ENCODE peak calls at places on chromosomes 3 and 15, in eight cellular contexts. H, K, M, V, B, U, S and C are unnamed samples.

GRCh38 chr3:134332344-134332743 is 41.9 kb downstream of the AMOTL2 start:
- DNase-seq in H (no peak), K (no peak), M (no peak), V (no peak), B (no peak), U (no peak), S (no peak), C (no peak)

GRCh38 chr15:40569139-40569953 is at the start of gene RPUSD2:
- DNase-seq in H (peak; percentile 69), K (peak; percentile 90), M (peak; percentile 95), V (peak; percentile 95), B (peak; percentile 90), U (peak; percentile 83), S (peak; percentile 86), C (peak; percentile 69)

GRCh38 chr3:50221413-50222168 is 14.4 kb upstream of the GNAI2 start:
- DNase-seq in H (no peak), K (no peak), M (no peak), V (no peak), B (no peak), U (no peak), S (no peak), C (no peak)

GRCh38 chr3:195754141-195754540 is 33.4 kb downstream of the MUC20 start:
- DNase-seq in H (no peak), K (no peak), M (no peak), V (no peak), B (no peak), U (no peak), S (no peak), C (no peak)

GRCh38 chr15:81611679-81612078 is 237.7 kb upstream of the TMC3 start:
- DNase-seq in H (no peak), K (no peak), M (no peak), V (no peak), B (no peak), U (no peak), S (no peak), C (no peak)

GRCh38 chr3:138465927-138466326 is 31.5 kb downstream of the ESYT3 start:
- DNase-seq in H (no peak), K (no peak), M (no peak), V (no peak), B (no peak), U (peak; percentile 55), S (no peak), C (no peak)

GRCh38 chr15:39282663-39283208 is 298.1 kb upstream of the THBS1 start:
- DNase-seq in H (no peak), K (no peak), M (no peak), V (no peak), B (no peak), U (no peak), S (no peak), C (no peak)

GRCh38 chr3:126136428-126137220 is 43.8 kb downstream of the ALDH1L1 start:
- DNase-seq in H (no peak), K (no peak), M (peak; percentile 4), V (no peak), B (peak; percentile 6), U (no peak), S (no peak), C (no peak)

GRCh38 chr3:185280572-185281365 is 26.9 kb upstream of the EHHADH start:
- DNase-seq in H (no peak), K (no peak), M (no peak), V (no peak), B (no peak), U (peak; percentile 53), S (no peak), C (peak; percentile 53)

GRCh38 chr3:159859836-159860235 is 128.8 kb upstream of the IL12A start:
- DNase-seq in H (no peak), K (no peak), M (no peak), V (no peak), B (no peak), U (no peak), S (no peak), C (no peak)

DNA sequence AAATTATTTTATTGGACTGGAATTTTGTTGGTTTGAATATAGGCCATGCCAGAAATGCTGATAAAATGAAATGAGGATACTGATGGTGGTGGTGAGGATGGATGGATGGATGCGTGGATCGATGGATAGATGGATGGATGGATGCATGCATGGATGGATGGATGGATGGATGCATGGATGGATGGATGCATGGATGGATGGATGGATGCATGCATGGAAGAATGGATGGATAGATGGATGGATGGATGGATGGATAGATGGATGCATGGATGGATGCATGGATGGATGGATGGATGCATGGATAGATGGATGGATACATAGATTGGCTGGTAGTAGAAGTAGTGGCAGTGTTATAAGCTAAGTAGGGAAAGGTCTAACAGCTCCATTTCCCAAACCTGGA is 40.1 kb downstream of the CPN2 start:
- DNase-seq in H (no peak), K (no peak), M (no peak), V (no peak), B (no peak), U (no peak), S (no peak), C (no peak)
- H3K27me3 ChIP-seq in H (no peaks in the 10 kb centered on the region), K (no peaks in the 10 kb centered on the region), M (peaks cover 19% of the 10 kb centered on the region), V (no peaks in the 10 kb centered on the region), B (no peaks in the 10 kb centered on the region), U (peaks cover 58% of the 10 kb centered on the region), S (no peaks in the 10 kb centered on the region), C (peaks cover 22% of the 10 kb centered on the region)

GRCh38 chr3:192897005-192897404 is 20.7 kb downstream of the MB21D2 start:
- DNase-seq in H (no peak), K (no peak), M (no peak), V (no peak), B (no peak), U (no peak), S (no peak), C (no peak)

GRCh38 chr3:192901435-192901834 is 16.2 kb downstream of the MB21D2 start:
- DNase-seq in H (no peak), K (no peak), M (no peak), V (no peak), B (no peak), U (peak; percentile 99), S (no peak), C (peak; percentile 98)

GRCh38 chr3:192896208-192896607 is 21.4 kb downstream of the MB21D2 start:
- DNase-seq in H (no peak), K (no peak), M (no peak), V (no peak), B (no peak), U (no peak), S (no peak), C (no peak)

GRCh38 chr3:192902481-192903023 is 15.1 kb downstream of the MB21D2 start:
- DNase-seq in H (no peak), K (no peak), M (no peak), V (no peak), B (no peak), U (no peak), S (no peak), C (no peak)

DNA sequence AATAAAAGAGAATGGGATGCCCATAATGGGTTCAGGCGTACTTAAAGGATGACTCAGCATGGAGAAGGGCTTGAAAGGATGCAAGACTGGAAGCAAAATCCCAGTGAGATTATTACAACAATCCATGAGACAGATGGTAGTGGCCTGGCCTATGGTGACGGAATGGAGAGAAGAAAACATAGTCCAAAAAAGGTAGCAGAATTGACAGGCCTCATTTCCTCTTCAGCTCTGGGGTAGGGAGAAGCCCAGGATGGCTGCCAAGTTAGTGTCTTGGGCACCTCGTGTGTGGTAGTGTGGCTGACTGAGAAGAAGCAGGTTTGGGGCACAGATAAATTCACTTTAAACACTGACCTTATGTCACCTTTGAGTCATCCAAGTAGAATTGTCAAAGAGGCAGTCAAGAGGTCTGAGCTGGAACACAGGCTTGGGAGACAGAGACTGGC is 18.1 kb downstream of the MB21D2 start:
- DNase-seq in H (no peak), K (no peak), M (no peak), V (no peak), B (no peak), U (peak; percentile 91), S (no peak), C (no peak)
- H3K4me1 ChIP-seq in H (no peaks in the 10 kb centered on the region), K (peaks cover 13% of the 10 kb centered on the region), M (no peaks in the 10 kb centered on the region), V (peaks cover 8% of the 10 kb centered on the region), B (no peaks in the 10 kb centered on the region), U (peaks cover 22% of the 10 kb centered on the region), S (no peaks in the 10 kb centered on the region), C (peaks cover 30% of the 10 kb centered on the region)

DNA sequence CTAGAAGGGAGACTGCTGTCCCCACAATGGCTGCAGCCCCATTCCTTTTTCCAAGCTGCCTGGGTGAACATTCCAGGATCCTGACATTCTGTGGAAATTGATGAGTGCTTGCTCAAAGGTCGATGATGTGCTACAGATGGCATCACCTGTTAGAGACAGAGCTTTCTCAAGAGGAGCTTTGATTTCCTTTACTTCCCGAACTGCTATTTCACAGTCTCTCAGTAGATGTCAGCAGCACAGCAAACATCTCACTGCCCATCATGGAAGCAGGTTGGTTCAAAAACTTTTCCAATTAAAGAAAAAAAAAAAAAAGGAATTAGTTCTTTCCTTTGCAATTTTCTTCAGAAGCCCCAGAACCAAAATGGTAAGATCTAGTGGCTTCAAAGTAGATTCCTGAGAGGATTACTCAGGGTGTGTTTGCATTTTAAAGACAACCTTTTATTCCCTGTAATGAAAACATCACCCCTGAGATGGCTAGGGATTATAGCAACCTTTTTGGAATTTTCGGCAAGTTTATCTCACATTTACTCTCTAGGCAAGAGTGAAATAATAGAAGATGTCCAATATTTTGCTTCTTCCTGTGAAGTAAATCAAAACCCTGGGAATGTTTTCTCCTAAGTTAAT is 44.8 kb downstream of the POLR2M start:
- DNase-seq in H (no peak), K (no peak), M (no peak), V (no peak), B (no peak), U (peak; percentile 14), S (no peak), C (peak; percentile 51)
- TF ChIP-seq CTCF in H (peak; percentile 67), K (no peak), M (peak; percentile 53), V (peak; percentile 77), B (peak; percentile 36), U (peak; percentile 63), S (no peak), C (peak; percentile 88)

GRCh38 chr15:70420421-70421196 is 322.9 kb upstream of the TLE3 start:
- DNase-seq in H (no peak), K (no peak), M (no peak), V (no peak), B (no peak), U (no peak), S (no peak), C (no peak)
- H3K27me3 ChIP-seq in H (no peaks in the 10 kb centered on the region), K (no peaks in the 10 kb centered on the region), M (peaks cover under 1% of the 10 kb centered on the region), V (no peaks in the 10 kb centered on the region), B (no peaks in the 10 kb centered on the region), U (peaks cover 89% of the 10 kb centered on the region), S (no peaks in the 10 kb centered on the region), C (peaks cover 91% of the 10 kb centered on the region)